ENCODE peak calls at places on chromosomes 5 and 9, in four cellular contexts. S, O, Z and X are unnamed samples.

GRCh38 chr9:18238254-18238653 is 235.7 kb upstream of the ADAMTSL1 start:
- DNase-seq in S (no peak), O (no peak), Z (peak; percentile 88), X (peak; percentile 92)

GRCh38 chr5:1669276-1670155 is 130.1 kb downstream of the MRPL36 start:
- DNase-seq in S (no peak), O (no peak), Z (no peak), X (no peak)

GRCh38 chr5:179126506-179126991 is 66.4 kb downstream of the ZNF354C start:
- DNase-seq in S (no peak), O (no peak), Z (no peak), X (no peak)

GRCh38 chr5:14850419-14851066 is 21.0 kb downstream of the ANKH start:
- DNase-seq in S (no peak), O (no peak), Z (no peak), X (no peak)

GRCh38 chr5:172860520-172861443 is 26.7 kb downstream of the ERGIC1 start:
- DNase-seq in S (no peak), O (no peak), Z (peak; percentile 90), X (no peak)

GRCh38 chr5:117657591-117657990 is 1083.0 kb upstream of the SEMA6A start:
- DNase-seq in S (no peak), O (no peak), Z (no peak), X (no peak)

GRCh38 chr5:136123236-136123768 is 9.3 kb upstream of the SMAD5 start:
- DNase-seq in S (no peak), O (no peak), Z (no peak), X (no peak)

GRCh38 chr5:66306105-66306843 is 162.2 kb downstream of the SREK1 start:
- DNase-seq in S (peak; percentile 59), O (peak; percentile 1), Z (peak; percentile 68), X (peak; percentile 20)

GRCh38 chr9:18362901-18363685 is 110.9 kb upstream of the ADAMTSL1 start:
- DNase-seq in S (no peak), O (no peak), Z (peak; percentile 94), X (peak; percentile 57)

GRCh38 chr5:139501376-139501775 is 18.8 kb upstream of the STING1 start:
- DNase-seq in S (no peak), O (no peak), Z (no peak), X (no peak)

GRCh38 chr5:43073597-43074546 is 33.8 kb upstream of the ANXA2R start:
- DNase-seq in S (peak; percentile 39), O (peak; percentile 33), Z (peak; percentile 41), X (no peak)

GRCh38 chr9:79698988-79699387 is 127.2 kb downstream of the TLE4 start:
- DNase-seq in S (no peak), O (no peak), Z (no peak), X (no peak)

GRCh38 chr9:24073237-24073636 is 247.2 kb upstream of the ELAVL2 start:
- DNase-seq in S (peak; percentile 12), O (no peak), Z (no peak), X (no peak)

GRCh38 chr5:125262782-125263181 is 516.3 kb upstream of the ZNF608 start:
- DNase-seq in S (no peak), O (no peak), Z (peak; percentile 82), X (peak; percentile 66)

GRCh38 chr5:174459071-174459702 is 265.2 kb upstream of the MSX2 start:
- DNase-seq in S (no peak), O (no peak), Z (no peak), X (no peak)

GRCh38 chr9:127742435-127743088 is 7.5 kb upstream of the TOR2A start:
- DNase-seq in S (peak; percentile 94), O (no peak), Z (no peak), X (no peak)

GRCh38 chr9:89721971-89722530 is 117.2 kb downstream of the GADD45G start:
- DNase-seq in S (no peak), O (no peak), Z (no peak), X (no peak)

GRCh38 chr5:143349127-143349526 is 54.4 kb downstream of the NR3C1 start:
- DNase-seq in S (no peak), O (no peak), Z (no peak), X (no peak)

GRCh38 chr5:54681036-54681435 is 163.5 kb downstream of the SNX18 start:
- DNase-seq in S (no peak), O (no peak), Z (no peak), X (no peak)

GRCh38 chr5:80071510-80072021 is 36.4 kb downstream of the THBS4 start:
- DNase-seq in S (no peak), O (no peak), Z (no peak), X (no peak)

GRCh38 chr9:129333613-129333960 is 155.5 kb upstream of the IER5L start:
- DNase-seq in S (peak; percentile 47), O (no peak), Z (no peak), X (no peak)

GRCh38 chr5:66516535-66516934 is 79.7 kb upstream of the MAST4 start:
- DNase-seq in S (no peak), O (no peak), Z (no peak), X (no peak)

GRCh38 chr5:92559743-92560142 is 1021.3 kb downstream of the NR2F1-AS1 start:
- DNase-seq in S (no peak), O (no peak), Z (peak; percentile 19), X (no peak)

GRCh38 chr9:127987103-127987614 is 6.4 kb upstream of the EEIG1 start:
- DNase-seq in S (no peak), O (no peak), Z (no peak), X (no peak)

GRCh38 chr5:1468629-1469527 is 23.6 kb upstream of the SLC6A3 start:
- DNase-seq in S (no peak), O (no peak), Z (no peak), X (no peak)

GRCh38 chr5:124337996-124338395 is 408.4 kb downstream of the ZNF608 start:
- DNase-seq in S (no peak), O (no peak), Z (no peak), X (no peak)

GRCh38 chr5:154077692-154078091 is 38.9 kb downstream of the MFAP3 start:
- DNase-seq in S (no peak), O (no peak), Z (no peak), X (no peak)

GRCh38 chr5:113119271-113119924 is 142.8 kb downstream of the DCP2 start:
- DNase-seq in S (no peak), O (no peak), Z (no peak), X (no peak)